ENCODE peak calls at places on chromosomes 11 and 22, in five cellular contexts. One of them, this sample, is unnamed.

GRCh38 chr11:61571337-61571736 is 9.5 kb downstream of the SYT7 start:
- DNase-seq in neural progenitor cell: no peak
- DNase-seq in spleen: no peak
- DNase-seq in PC-3: no peak
- DNase-seq in epithelial cell of esophagus: no peak
- DNase-seq in this sample: no peak

GRCh38 chr22:48517039-48518030 is 1310.3 kb downstream of the BRD1 start:
- DNase-seq in neural progenitor cell: peak
- DNase-seq in spleen: no peak
- DNase-seq in PC-3: no peak
- DNase-seq in epithelial cell of esophagus: no peak
- DNase-seq in this sample: no peak

GRCh38 chr11:66879583-66879982 is 22.7 kb downstream of the LRFN4 start:
- DNase-seq in neural progenitor cell: no peak
- DNase-seq in spleen: no peak
- DNase-seq in PC-3: no peak
- DNase-seq in epithelial cell of esophagus: no peak
- DNase-seq in this sample: no peak

GRCh38 chr11:109644158-109644557 is 222.2 kb downstream of the C11orf87 start:
- DNase-seq in neural progenitor cell: peak
- DNase-seq in spleen: no peak
- DNase-seq in PC-3: peak
- DNase-seq in epithelial cell of esophagus: no peak
- DNase-seq in this sample: no peak

GRCh38 chr22:42068351-42068730 is 2.3 kb downstream of the NAGA start:
- DNase-seq in neural progenitor cell: no peak
- DNase-seq in spleen: peak
- DNase-seq in PC-3: no peak
- DNase-seq in epithelial cell of esophagus: no peak
- DNase-seq in this sample: no peak

GRCh38 chr11:26931248-26931631 is 62.7 kb upstream of the FIBIN start:
- DNase-seq in neural progenitor cell: no peak
- DNase-seq in spleen: no peak
- DNase-seq in PC-3: no peak
- DNase-seq in epithelial cell of esophagus: peak
- DNase-seq in this sample: no peak

GRCh38 chr11:81993755-81994154 is 739.9 kb downstream of the FAM181B start:
- DNase-seq in neural progenitor cell: no peak
- DNase-seq in spleen: no peak
- DNase-seq in PC-3: no peak
- DNase-seq in epithelial cell of esophagus: no peak
- DNase-seq in this sample: no peak

GRCh38 chr22:31215018-31215535 is 3.0 kb downstream of the LIMK2 start:
- DNase-seq in neural progenitor cell: no peak
- DNase-seq in spleen: no peak
- DNase-seq in PC-3: no peak
- DNase-seq in epithelial cell of esophagus: no peak
- DNase-seq in this sample: no peak

GRCh38 chr11:44051171-44051570 is 3.4 kb downstream of the ACCSL start:
- DNase-seq in neural progenitor cell: no peak
- DNase-seq in spleen: no peak
- DNase-seq in PC-3: no peak
- DNase-seq in epithelial cell of esophagus: no peak
- DNase-seq in this sample: no peak

GRCh38 chr22:40567106-40567505 is 69.4 kb downstream of the MRTFA start:
- DNase-seq in neural progenitor cell: no peak
- DNase-seq in spleen: no peak
- DNase-seq in PC-3: peak
- DNase-seq in epithelial cell of esophagus: peak
- DNase-seq in this sample: no peak

GRCh38 chr11:2934611-2935239 is 5.5 kb upstream of the PHLDA2 start:
- DNase-seq in neural progenitor cell: no peak
- DNase-seq in spleen: peak
- DNase-seq in PC-3: no peak
- DNase-seq in epithelial cell of esophagus: no peak
- DNase-seq in this sample: no peak

GRCh38 chr11:2590951-2591754 is 108.6 kb downstream of the KCNQ1OT1 start:
- DNase-seq in neural progenitor cell: no peak
- DNase-seq in spleen: no peak
- DNase-seq in PC-3: no peak
- DNase-seq in epithelial cell of esophagus: no peak
- DNase-seq in this sample: no peak

GRCh38 chr11:2521081-2521480 is 76.3 kb downstream of the KCNQ1 start:
- DNase-seq in neural progenitor cell: peak
- DNase-seq in spleen: peak
- DNase-seq in PC-3: no peak
- DNase-seq in epithelial cell of esophagus: no peak
- DNase-seq in this sample: no peak

GRCh38 chr22:34068011-34068410 is 147.7 kb upstream of the LARGE1 start:
- DNase-seq in neural progenitor cell: no peak
- DNase-seq in spleen: no peak
- DNase-seq in PC-3: no peak
- DNase-seq in epithelial cell of esophagus: no peak
- DNase-seq in this sample: no peak

GRCh38 chr11:19644316-19644715 is 68.3 kb upstream of the NAV2 start:
- DNase-seq in neural progenitor cell: no peak
- DNase-seq in spleen: no peak
- DNase-seq in PC-3: no peak
- DNase-seq in epithelial cell of esophagus: no peak
- DNase-seq in this sample: no peak

GRCh38 chr22:16965560-16965959 is 42.5 kb downstream of the GAB4 start:
- DNase-seq in neural progenitor cell: no peak
- DNase-seq in spleen: no peak
- DNase-seq in PC-3: no peak
- DNase-seq in epithelial cell of esophagus: no peak
- DNase-seq in this sample: peak

GRCh38 chr11:5280582-5281102 is 10.9 kb upstream of the HBE1 start:
- DNase-seq in neural progenitor cell: peak
- DNase-seq in spleen: no peak
- DNase-seq in PC-3: peak
- DNase-seq in epithelial cell of esophagus: peak
- DNase-seq in this sample: peak

GRCh38 chr11:10982695-10983492 is 125.0 kb upstream of the ZBED5 start:
- DNase-seq in neural progenitor cell: no peak
- DNase-seq in spleen: no peak
- DNase-seq in PC-3: peak
- DNase-seq in epithelial cell of esophagus: peak
- DNase-seq in this sample: no peak

GRCh38 chr22:27370281-27370680 is 431.3 kb downstream of the MN1 start:
- DNase-seq in neural progenitor cell: no peak
- DNase-seq in spleen: no peak
- DNase-seq in PC-3: no peak
- DNase-seq in epithelial cell of esophagus: peak
- DNase-seq in this sample: no peak

GRCh38 chr11:86106916-86107315 is 38.0 kb upstream of the PICALM start:
- DNase-seq in neural progenitor cell: no peak
- DNase-seq in spleen: no peak
- DNase-seq in PC-3: no peak
- DNase-seq in epithelial cell of esophagus: no peak
- DNase-seq in this sample: no peak

GRCh38 chr22:35838849-35839646 is 121.4 kb downstream of the APOL5 start:
- DNase-seq in neural progenitor cell: peak
- DNase-seq in spleen: no peak
- DNase-seq in PC-3: peak
- DNase-seq in epithelial cell of esophagus: peak
- DNase-seq in this sample: no peak

GRCh38 chr11:120714448-120714847 is 202.9 kb downstream of the GRIK4 start:
- DNase-seq in neural progenitor cell: no peak
- DNase-seq in spleen: no peak
- DNase-seq in PC-3: peak
- DNase-seq in epithelial cell of esophagus: no peak
- DNase-seq in this sample: no peak

GRCh38 chr22:43446037-43446803 is 34.4 kb downstream of the MPPED1 start:
- DNase-seq in neural progenitor cell: no peak
- DNase-seq in spleen: peak
- DNase-seq in PC-3: peak
- DNase-seq in epithelial cell of esophagus: peak
- DNase-seq in this sample: no peak

GRCh38 chr11:71326328-71326940 is 74.1 kb upstream of the SHANK2 start:
- DNase-seq in neural progenitor cell: no peak
- DNase-seq in spleen: peak
- DNase-seq in PC-3: no peak
- DNase-seq in epithelial cell of esophagus: no peak
- DNase-seq in this sample: no peak

GRCh38 chr11:16793511-16793910 is 55.1 kb downstream of the C11orf58 start:
- DNase-seq in neural progenitor cell: no peak
- DNase-seq in spleen: peak
- DNase-seq in PC-3: no peak
- DNase-seq in epithelial cell of esophagus: no peak
- DNase-seq in this sample: no peak

GRCh38 chr11:326842-327580 is 6.4 kb upstream of the IFITM3 start:
- DNase-seq in neural progenitor cell: no peak
- DNase-seq in spleen: peak
- DNase-seq in PC-3: no peak
- DNase-seq in epithelial cell of esophagus: no peak
- DNase-seq in this sample: peak

GRCh38 chr22:47457509-47458300 is 695.3 kb downstream of the TBC1D22A start:
- DNase-seq in neural progenitor cell: no peak
- DNase-seq in spleen: no peak
- DNase-seq in PC-3: no peak
- DNase-seq in epithelial cell of esophagus: no peak
- DNase-seq in this sample: no peak

GRCh38 chr11:127056338-127056971 is 55.9 kb upstream of the KIRREL3 start:
- DNase-seq in neural progenitor cell: no peak
- DNase-seq in spleen: no peak
- DNase-seq in PC-3: no peak
- DNase-seq in epithelial cell of esophagus: no peak
- DNase-seq in this sample: peak

GRCh38 chr22:17675584-17675983 is 37.0 kb downstream of the BCL2L13 start:
- DNase-seq in neural progenitor cell: no peak
- DNase-seq in spleen: no peak
- DNase-seq in PC-3: no peak
- DNase-seq in epithelial cell of esophagus: no peak
- DNase-seq in this sample: no peak

GRCh38 chr11:132056689-132057088 is 686.3 kb downstream of the NTM start:
- DNase-seq in neural progenitor cell: no peak
- DNase-seq in spleen: no peak
- DNase-seq in PC-3: no peak
- DNase-seq in epithelial cell of esophagus: no peak
- DNase-seq in this sample: peak

GRCh38 chr11:122157540-122158173 is 41.6 kb upstream of the BLID start:
- DNase-seq in neural progenitor cell: no peak
- DNase-seq in spleen: no peak
- DNase-seq in PC-3: peak
- DNase-seq in epithelial cell of esophagus: peak
- DNase-seq in this sample: no peak

GRCh38 chr22:41383085-41383484 is 1.3 kb downstream of the TEF start:
- DNase-seq in neural progenitor cell: no peak
- DNase-seq in spleen: no peak
- DNase-seq in PC-3: no peak
- DNase-seq in epithelial cell of esophagus: no peak
- DNase-seq in this sample: no peak

GRCh38 chr11:103988595-103988969 is 47.9 kb upstream of the DDI1 start:
- DNase-seq in neural progenitor cell: no peak
- DNase-seq in spleen: no peak
- DNase-seq in PC-3: peak
- DNase-seq in epithelial cell of esophagus: peak
- DNase-seq in this sample: no peak

GRCh38 chr11:62496676-62497075 is 49.9 kb downstream of the AHNAK start:
- DNase-seq in neural progenitor cell: no peak
- DNase-seq in spleen: no peak
- DNase-seq in PC-3: no peak
- DNase-seq in epithelial cell of esophagus: no peak
- DNase-seq in this sample: no peak

DNA sequence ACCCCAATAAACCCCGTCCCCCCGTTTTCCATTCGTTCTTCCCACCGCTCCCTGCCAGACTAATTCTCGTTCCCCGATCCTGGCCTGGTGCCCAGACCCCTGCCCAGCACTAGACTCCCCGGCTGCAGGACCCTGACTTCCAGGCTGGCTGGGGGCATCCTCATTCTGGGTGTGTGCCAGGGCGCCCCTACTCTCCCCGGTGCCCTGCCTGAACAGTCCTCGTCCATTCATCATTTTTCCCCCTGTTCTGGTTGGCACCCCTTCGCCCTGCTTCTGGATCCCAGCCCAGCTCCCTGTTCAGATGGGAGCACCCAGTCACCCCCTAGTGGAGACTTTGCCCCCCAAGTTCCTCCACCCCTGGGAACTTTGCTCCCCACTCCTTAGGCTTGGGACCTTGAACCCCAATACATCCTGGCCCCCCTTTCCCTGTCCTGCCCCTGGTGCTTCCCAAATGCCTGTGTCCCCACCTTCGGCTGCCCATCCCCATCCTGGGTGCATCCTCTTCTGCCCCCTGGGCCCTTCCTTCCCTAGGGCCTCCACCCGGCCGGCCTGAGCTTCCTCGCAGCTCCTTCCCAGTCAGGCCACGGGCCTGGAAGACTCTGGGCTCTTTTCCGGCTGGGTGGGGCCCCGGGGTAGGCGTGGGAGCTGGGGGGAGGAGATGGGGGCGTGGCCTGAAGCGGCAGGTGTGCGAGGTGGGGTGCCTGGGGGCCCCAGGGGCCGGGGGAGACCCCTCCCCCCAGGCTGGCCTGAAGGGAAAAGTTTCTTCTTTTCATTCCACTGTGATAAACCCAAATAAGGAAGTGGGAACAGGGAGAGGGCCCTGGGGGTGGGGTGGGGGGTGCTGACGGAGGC is 882 bp downstream of the PLCB3 start:
- DNase-seq in neural progenitor cell: peak
- DNase-seq in spleen: no peak
- DNase-seq in PC-3: peak
- DNase-seq in epithelial cell of esophagus: peak
- DNase-seq in this sample: no peak
- TF ChIP-seq CTCF in neural progenitor cell: peak
- TF ChIP-seq CTCF in spleen: no peak
- TF ChIP-seq CTCF in PC-3: peak
- TF ChIP-seq CTCF in epithelial cell of esophagus: peak
- TF ChIP-seq CTCF in this sample: peak

GRCh38 chr11:76355172-76355571 is 25.8 kb downstream of the THAP12 start:
- DNase-seq in neural progenitor cell: no peak
- DNase-seq in spleen: no peak
- DNase-seq in PC-3: no peak
- DNase-seq in epithelial cell of esophagus: no peak
- DNase-seq in this sample: no peak
- TF ChIP-seq CTCF in neural progenitor cell: no peak
- TF ChIP-seq CTCF in spleen: no peak
- TF ChIP-seq CTCF in PC-3: no peak
- TF ChIP-seq CTCF in epithelial cell of esophagus: no peak
- TF ChIP-seq CTCF in this sample: no peak

DNA sequence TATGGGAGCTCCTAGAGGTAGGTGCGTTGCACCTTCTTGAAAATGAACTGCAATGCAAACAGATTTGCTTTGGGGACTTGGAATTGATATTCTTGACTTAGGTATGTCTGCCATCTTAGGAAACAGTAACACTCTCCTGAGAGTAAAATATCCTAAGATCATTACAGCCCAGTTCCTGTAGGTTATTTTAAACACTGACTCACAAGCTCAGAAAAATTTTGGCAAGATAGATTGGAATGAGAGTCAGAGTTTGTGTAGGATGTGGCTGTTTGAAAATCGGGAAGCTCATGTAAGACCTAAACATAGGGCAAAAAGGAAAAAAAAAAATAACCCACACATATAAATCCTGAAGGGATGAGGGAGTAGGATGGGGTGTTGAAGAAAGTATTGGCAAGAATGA is 377.0 kb upstream of the LRRC4C start:
- DNase-seq in neural progenitor cell: no peak
- DNase-seq in spleen: no peak
- DNase-seq in PC-3: peak
- DNase-seq in epithelial cell of esophagus: peak
- DNase-seq in this sample: no peak
- TF ChIP-seq CTCF in neural progenitor cell: no peak
- TF ChIP-seq CTCF in spleen: no peak
- TF ChIP-seq CTCF in PC-3: no peak
- TF ChIP-seq CTCF in epithelial cell of esophagus: no peak
- TF ChIP-seq CTCF in this sample: no peak

GRCh38 chr22:37165940-37166674 is 16.4 kb upstream of the IL2RB start:
- DNase-seq in neural progenitor cell: no peak
- DNase-seq in spleen: peak
- DNase-seq in PC-3: no peak
- DNase-seq in epithelial cell of esophagus: no peak
- DNase-seq in this sample: no peak
- TF ChIP-seq CTCF in neural progenitor cell: no peak
- TF ChIP-seq CTCF in spleen: peak
- TF ChIP-seq CTCF in PC-3: no peak
- TF ChIP-seq CTCF in epithelial cell of esophagus: no peak
- TF ChIP-seq CTCF in this sample: peak

This sample was measured in right atrium auricular region.